ENCODE peak calls at places on chromosomes 2 and 18, in seven cellular contexts. M is heart right ventricle; U is activated effector memory CD4-positive, alpha-beta T cell treated with anti-CD3 and anti-CD28 coated beads, Interleukin-2, amount 50 U/mL, for 16 hours; O is stimulated activated CD8-positive, alpha-beta memory T cell treated with anti-CD3 and anti-CD28 coated beads, Interleukin-12 subunit alpha, Interleukin-12 subunit beta, amount 100 ng/mL, for 1 hour; N is iPS-NIHi11; V is activated CD4-positive, CD25-positive, alpha-beta regulatory T cell treated with anti-CD3 and anti-CD28 coated beads, Interleukin-2, amount 50 U/mL, for 72 hours; Z is pancreas. I is an unnamed sample.

GRCh38 chr2:239762742-239763269 is 262.3 kb downstream of the NDUFA10 start:
- DNase-seq in U (peak), M (no peak), O (no peak), V (no peak), N (no peak), Z (no peak), I (no peak)

GRCh38 chr2:232376260-232376659 is 2.3 kb upstream of the ALPP start:
- DNase-seq in N (peak), U (no peak), M (no peak), O (no peak), V (no peak), Z (no peak), I (no peak)

GRCh38 chr18:62165583-62165982 is 21.3 kb downstream of the PIGN start:
- DNase-seq in U (no peak), Z (no peak), V (no peak), M (no peak), O (no peak), N (no peak), I (no peak)

GRCh38 chr2:143700865-143701264 is 571.6 kb downstream of the ARHGAP15 start:
- DNase-seq in M (no peak), V (no peak), N (no peak), U (no peak), Z (no peak), O (no peak), I (no peak)

GRCh38 chr18:61741881-61742280 is 150.9 kb downstream of the RNF152 start:
- DNase-seq in O (no peak), U (no peak), V (no peak), M (no peak), Z (no peak), N (no peak), I (no peak)

GRCh38 chr18:72720116-72720515 is 147.7 kb downstream of the NETO1 start:
- DNase-seq in U (no peak), O (no peak), M (no peak), Z (no peak), N (no peak), V (no peak), I (no peak)

GRCh38 chr18:46406539-46406932 is 250.5 kb downstream of the LOXHD1 start:
- DNase-seq in V (no peak), N (no peak), Z (peak), U (no peak), M (no peak), O (no peak), I (no peak)

GRCh38 chr2:236365258-236366048 is 101.2 kb upstream of the ASB18 start:
- DNase-seq in N (no peak), M (no peak), Z (no peak), V (no peak), U (no peak), O (no peak), I (no peak)

GRCh38 chr2:68799138-68799537 is 64.5 kb downstream of the ARHGAP25 start:
- DNase-seq in V (no peak), Z (no peak), U (no peak), M (no peak), N (no peak), O (no peak), I (no peak)

GRCh38 chr2:84919885-84920580 is 14.6 kb downstream of the TMSB10 start:
- DNase-seq in N (no peak), V (no peak), M (peak), U (peak), O (no peak), Z (no peak), I (no peak)

GRCh38 chr2:117942551-117942950 is 71.3 kb downstream of the CCDC93 start:
- DNase-seq in O (no peak), U (no peak), N (no peak), M (no peak), V (no peak), Z (no peak), I (no peak)

GRCh38 chr2:83186050-83186790 is 1272.9 kb downstream of the SUCLG1 start:
- DNase-seq in U (no peak), Z (no peak), V (no peak), O (no peak), N (no peak), M (peak), I (no peak)

GRCh38 chr2:67686254-67686653 is 289.1 kb downstream of the ETAA1 start:
- DNase-seq in Z (no peak), N (no peak), M (no peak), V (no peak), U (no peak), O (no peak), I (no peak)

GRCh38 chr18:8661754-8662573 is 43.4 kb upstream of the MTCL1 start:
- DNase-seq in Z (no peak), O (no peak), M (no peak), N (peak), V (no peak), U (no peak), I (no peak)

GRCh38 chr2:241803387-241804325 is 5.3 kb upstream of the NEU4 start:
- DNase-seq in Z (peak), O (no peak), N (peak), M (peak), U (peak), V (peak), I (peak)

GRCh38 chr2:172623249-172623965 is 67.5 kb downstream of the PDK1 start:
- DNase-seq in O (no peak), M (no peak), V (no peak), Z (no peak), U (no peak), N (no peak), I (no peak)

GRCh38 chr2:109290887-109291675 is 162.1 kb downstream of the SH3RF3 start:
- DNase-seq in U (no peak), M (peak), Z (no peak), O (no peak), N (no peak), V (no peak), I (no peak)

GRCh38 chr2:216583157-216583556 is 50.1 kb upstream of the IGFBP2 start:
- DNase-seq in O (no peak), N (no peak), V (no peak), M (no peak), U (no peak), Z (no peak), I (no peak)

GRCh38 chr18:79789901-79790885 is 7.5 kb upstream of the KCNG2 start:
- DNase-seq in U (peak), V (no peak), N (no peak), M (no peak), Z (no peak), O (no peak), I (no peak)

GRCh38 chr2:38215993-38216392 is 140.0 kb upstream of the CYP1B1 start:
- DNase-seq in N (no peak), O (no peak), Z (no peak), U (no peak), M (no peak), V (no peak), I (no peak)

GRCh38 chr2:76930076-76930734 is 592.0 kb downstream of the LRRTM4 start:
- DNase-seq in N (no peak), Z (no peak), O (no peak), M (no peak), U (no peak), V (no peak), I (no peak)

GRCh38 chr2:27353762-27354596 is 2.6 kb downstream of the GTF3C2 start:
- DNase-seq in V (no peak), U (no peak), N (no peak), O (no peak), Z (no peak), M (no peak), I (no peak)

GRCh38 chr18:58721586-58722160 is 50.4 kb downstream of the MALT1 start:
- DNase-seq in N (no peak), U (no peak), O (no peak), V (no peak), Z (no peak), M (peak), I (no peak)

GRCh38 chr18:7722955-7723354 is 155.8 kb downstream of the PTPRM start:
- DNase-seq in Z (no peak), M (no peak), V (no peak), U (no peak), O (no peak), N (no peak), I (no peak)

I was measured in GM10248.